ENCODE peak calls at places on chromosome 9, in nine cellular contexts. K is BE2C, O is aorta, F is colonic mucosa, D is IMR-90, H is Peyer's patch, P is HAP-1, X is A549, S is neuronal stem cell. L is an unnamed sample.

GRCh38 chr9:128093016-128093415 is 25.0 kb downstream of the SLC25A25 start:
- DNase-seq in O (no peak), D (no peak), K (no peak), H (no peak), P (no peak), F (no peak), S (no peak), X (no peak), L (no peak)

GRCh38 chr9:121612511-121612998 is 38.9 kb upstream of the DAB2IP start:
- DNase-seq in X (no peak), H (no peak), D (no peak), O (no peak), S (no peak), F (peak; percentile 57), K (no peak), P (no peak), L (no peak)

GRCh38 chr9:93081081-93081529 is 14.9 kb upstream of the CARD19 start:
- DNase-seq in H (peak; percentile 13), O (peak; percentile 48), D (no peak), F (peak; percentile 14), S (no peak), P (no peak), K (no peak), X (no peak), L (no peak)

GRCh38 chr9:120914953-120915352 is 11.6 kb downstream of the TRAF1 start:
- DNase-seq in S (no peak), D (peak; percentile 82), X (no peak), P (no peak), H (no peak), O (peak; percentile 42), K (no peak), F (no peak), L (no peak)

GRCh38 chr9:135712571-135713295 is 10.7 kb downstream of the KCNT1 start:
- DNase-seq in P (no peak), D (no peak), F (no peak), S (no peak), H (no peak), K (peak; percentile 72), X (no peak), O (no peak), L (no peak)

GRCh38 chr9:23814243-23814642 is 11.8 kb downstream of the ELAVL2 start:
- DNase-seq in K (no peak), D (no peak), S (no peak), H (no peak), O (no peak), X (no peak), P (no peak), F (no peak), L (no peak)

GRCh38 chr9:69820955-69821788 is 555 bp downstream of the CFAP95 start:
- DNase-seq in O (no peak), X (no peak), K (no peak), F (no peak), S (no peak), P (no peak), H (no peak), D (no peak), L (no peak)

GRCh38 chr9:99181621-99182020 is 40.1 kb downstream of the ALG2 start:
- DNase-seq in D (peak; percentile 72), H (no peak), P (no peak), S (no peak), X (no peak), F (no peak), K (no peak), O (no peak), L (no peak)

DNA sequence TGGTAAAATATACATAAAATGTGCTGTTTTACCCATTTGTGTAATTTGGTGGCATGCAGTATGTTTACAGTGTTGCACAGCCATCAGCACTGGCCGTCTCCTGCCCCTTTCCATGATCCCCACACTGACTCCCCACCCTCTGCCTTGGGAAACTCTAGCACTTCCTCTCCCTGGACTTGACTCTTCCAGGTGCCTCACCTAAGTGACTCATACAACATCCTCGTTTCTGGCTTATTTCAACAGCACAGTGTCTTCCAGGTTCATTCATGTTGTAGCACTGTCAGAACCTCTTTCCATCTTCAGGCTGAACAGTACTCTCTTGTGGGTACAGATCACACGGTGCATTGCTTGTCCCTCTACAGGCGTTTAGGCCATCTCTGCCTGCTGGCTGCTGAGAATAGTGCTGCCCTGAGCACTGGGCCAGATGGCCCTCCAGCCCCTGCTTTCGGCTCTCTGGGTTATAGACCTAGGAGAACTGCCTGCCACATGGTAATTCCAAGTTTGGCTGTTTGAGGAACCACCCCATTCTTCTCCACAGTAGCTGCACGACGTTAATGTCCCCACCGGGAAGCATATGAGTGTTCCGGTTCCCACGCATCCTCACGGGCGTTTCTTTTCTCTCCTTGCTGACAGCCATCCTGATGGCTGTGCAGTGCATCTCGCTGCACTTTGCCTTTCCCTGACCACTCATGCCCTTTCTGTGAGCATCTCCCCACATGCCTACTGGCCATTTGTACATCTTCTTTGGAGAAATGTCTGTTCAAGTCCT is 211.8 kb downstream of the FANCC start:
- DNase-seq in F (no peak), H (no peak), K (no peak), S (no peak), X (no peak), D (no peak), P (no peak), O (peak; percentile 32), L (no peak)
- H3K4me1 ChIP-seq in F (no peaks in the 10 kb centered on the region), H (no peaks in the 10 kb centered on the region), K (peaks cover 34% of the 10 kb centered on the region), S (no peaks in the 10 kb centered on the region), X (peaks cover 7% of the 10 kb centered on the region), D (peaks cover 2% of the 10 kb centered on the region), P (peaks cover 2% of the 10 kb centered on the region), O (no peaks in the 10 kb centered on the region), L (peaks cover 7% of the 10 kb centered on the region)

GRCh38 chr9:16710888-16711287 is 159.6 kb downstream of the BNC2 start:
- DNase-seq in F (no peak), H (no peak), D (no peak), K (no peak), O (no peak), X (no peak), S (no peak), P (no peak), L (no peak)
- H3K4me1 ChIP-seq in F (no peaks in the 10 kb centered on the region), H (no peaks in the 10 kb centered on the region), D (peaks cover 16% of the 10 kb centered on the region), K (no peaks in the 10 kb centered on the region), O (no peaks in the 10 kb centered on the region), X (peaks cover 34% of the 10 kb centered on the region), S (peaks cover 16% of the 10 kb centered on the region), P (peaks cover 22% of the 10 kb centered on the region), L (no peaks in the 10 kb centered on the region)

GRCh38 chr9:2761424-2761823 is 44.1 kb downstream of the KCNV2 start:
- DNase-seq in S (no peak), K (no peak), F (no peak), X (no peak), H (no peak), D (no peak), P (no peak), O (no peak), L (no peak)

GRCh38 chr9:2768330-2768729 is 51.0 kb downstream of the KCNV2 start:
- DNase-seq in H (no peak), X (no peak), O (no peak), K (no peak), D (no peak), F (peak; percentile 29), S (no peak), P (no peak), L (no peak)

GRCh38 chr9:2764371-2764770 is 47.1 kb downstream of the KCNV2 start:
- DNase-seq in O (no peak), D (peak; percentile 31), P (no peak), S (no peak), X (no peak), K (no peak), H (no peak), F (no peak), L (no peak)

GRCh38 chr9:2767800-2768199 is 50.5 kb downstream of the KCNV2 start:
- DNase-seq in X (no peak), F (no peak), O (no peak), P (no peak), S (no peak), K (no peak), H (no peak), D (peak; percentile 40), L (no peak)

DNA sequence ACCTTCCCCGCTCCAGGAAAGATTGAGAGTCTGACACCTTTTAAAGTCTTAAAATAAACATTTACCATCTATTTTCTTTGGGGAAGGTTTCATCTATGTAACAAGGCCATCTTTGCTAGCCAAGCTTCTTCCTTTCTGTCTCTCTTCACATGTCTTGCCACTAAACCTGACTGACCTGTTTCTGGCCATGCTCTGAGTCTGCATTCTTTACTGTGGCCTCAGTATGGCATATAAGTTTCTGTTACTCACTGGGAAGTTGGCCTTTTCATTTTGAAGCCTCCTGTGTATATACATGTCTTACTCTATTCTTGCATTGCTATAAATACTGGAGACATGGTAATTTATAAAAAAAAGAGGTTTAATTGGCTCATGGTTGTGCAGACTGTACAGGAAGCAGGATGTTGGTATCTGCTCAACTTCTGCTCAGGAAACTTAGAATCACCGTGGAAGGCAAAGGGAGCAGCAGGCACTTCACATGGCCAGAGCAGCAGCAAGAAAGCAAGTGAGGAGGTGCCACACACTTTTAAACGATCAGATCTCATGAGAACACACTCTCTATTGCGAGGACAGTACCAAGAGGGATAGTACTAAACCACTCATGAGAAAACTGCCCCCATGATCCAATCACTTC is 48.1 kb downstream of the KCNV2 start:
- DNase-seq in P (no peak), S (no peak), X (no peak), K (no peak), D (no peak), F (no peak), O (no peak), H (no peak), L (no peak)
- H3K4me1 ChIP-seq in P (no peaks in the 10 kb centered on the region), S (no peaks in the 10 kb centered on the region), X (peaks cover 10% of the 10 kb centered on the region), K (no peaks in the 10 kb centered on the region), D (peaks cover 13% of the 10 kb centered on the region), F (no peaks in the 10 kb centered on the region), O (no peaks in the 10 kb centered on the region), H (no peaks in the 10 kb centered on the region), L (no peaks in the 10 kb centered on the region)

GRCh38 chr9:129695870-129696269 is 30.4 kb downstream of the PRRX2 start:
- DNase-seq in X (no peak), P (no peak), F (no peak), S (no peak), D (no peak), H (no peak), K (no peak), O (no peak), L (no peak)

GRCh38 chr9:129694265-129694664 is 28.8 kb downstream of the PRRX2 start:
- DNase-seq in P (no peak), F (no peak), X (no peak), H (no peak), S (no peak), O (peak; percentile 85), K (no peak), D (no peak), L (no peak)

GRCh38 chr9:129697956-129698757 is 32.7 kb downstream of the PRRX2 start:
- DNase-seq in F (peak; percentile 37), X (no peak), K (no peak), P (no peak), O (peak; percentile 94), H (no peak), S (no peak), D (no peak), L (no peak)

GRCh38 chr9:129696803-129697110 is 31.3 kb downstream of the PRRX2 start:
- DNase-seq in F (no peak), X (no peak), S (no peak), D (no peak), P (no peak), H (no peak), K (no peak), O (no peak), L (no peak)

DNA sequence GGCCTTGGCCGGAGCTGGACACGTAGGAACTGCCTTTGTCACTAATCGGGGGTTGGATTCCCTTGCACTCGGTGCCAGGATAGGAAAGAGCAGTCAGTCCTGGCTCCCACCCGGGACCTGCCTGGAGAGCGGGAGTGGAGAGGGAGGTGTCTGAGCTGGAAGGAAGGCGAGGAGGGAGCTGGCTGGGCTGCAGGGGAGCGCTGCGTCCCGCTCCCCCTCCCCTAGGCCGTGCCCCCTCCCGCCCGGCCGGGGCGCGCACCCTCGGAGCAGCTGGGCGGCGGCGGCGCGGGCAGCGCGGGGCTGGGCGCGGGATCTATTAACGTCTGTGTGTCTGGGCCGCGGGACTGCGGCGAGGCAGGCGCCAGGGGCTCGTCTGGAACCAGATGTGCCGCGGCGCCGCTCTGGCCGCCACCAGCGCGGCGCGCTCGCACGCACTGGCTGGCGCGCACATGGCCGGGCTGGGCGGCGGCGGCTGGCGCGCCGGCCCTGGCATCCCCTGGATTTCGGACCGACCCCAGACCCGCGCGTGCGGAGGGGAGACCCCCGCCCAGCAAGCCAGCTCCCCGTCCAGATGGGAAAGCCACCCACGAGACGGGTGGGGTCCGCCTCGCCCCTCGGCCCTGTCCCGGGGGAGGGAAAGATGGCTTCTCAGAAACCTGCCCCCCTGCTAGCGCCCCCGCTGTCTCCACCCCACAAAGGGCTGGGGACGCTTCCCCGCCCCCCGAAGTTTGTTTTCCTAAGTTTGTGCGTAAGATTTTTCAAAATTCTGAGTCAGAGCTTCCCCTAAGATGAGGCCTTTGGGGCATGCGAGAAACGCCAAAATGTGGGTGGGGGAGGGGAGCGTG is 31.9 kb downstream of the PRRX2 start:
- DNase-seq in D (peak; percentile 78), H (no peak), F (peak; percentile 43), S (no peak), O (peak; percentile 93), X (peak; percentile 60), K (peak; percentile 83), P (no peak), L (no peak)
- H3K4me1 ChIP-seq in D (peaks cover 37% of the 10 kb centered on the region), H (no peaks in the 10 kb centered on the region), F (peaks cover 2% of the 10 kb centered on the region), S (peaks cover 3% of the 10 kb centered on the region), O (peaks cover 5% of the 10 kb centered on the region), X (peaks cover 14% of the 10 kb centered on the region), K (peaks cover 10% of the 10 kb centered on the region), P (peaks cover 9% of the 10 kb centered on the region), L (peaks cover 16% of the 10 kb centered on the region)

L was measured in NT2/D1.